ENCODE peak calls at places on chromosomes 11 and 22, in eight cellular contexts. V, F, K, X, G, S, D and T are unnamed samples.
A peak's percentile ranks its signal among the peaks of the same experiment; 100 is the strongest.

GRCh38 chr11:128745296-128746183 is 51.7 kb downstream of the FLI1 start:
- DNase-seq in V (no peak), F (no peak), K (peak; percentile 30), X (no peak), G (no peak), S (no peak), D (no peak), T (peak; percentile 15)

GRCh38 chr11:76392889-76393288 is 11.8 kb downstream of the GVQW3 start:
- DNase-seq in V (no peak), F (no peak), K (no peak), X (no peak), G (no peak), S (no peak), D (no peak), T (no peak)

GRCh38 chr22:49155809-49156580 is 671.7 kb downstream of the BRD1 start:
- DNase-seq in V (no peak), F (no peak), K (no peak), X (no peak), G (no peak), S (no peak), D (no peak), T (peak; percentile 26)

GRCh38 chr11:10703544-10703943 is 10.0 kb upstream of the IRAG1 start:
- DNase-seq in V (no peak), F (no peak), K (no peak), X (no peak), G (no peak), S (no peak), D (no peak), T (no peak)

GRCh38 chr11:114316980-114317675 is 20.9 kb downstream of the NNMT start:
- DNase-seq in V (no peak), F (no peak), K (no peak), X (no peak), G (no peak), S (no peak), D (no peak), T (no peak)

GRCh38 chr11:46352063-46352841 is 5.0 kb downstream of the DGKZ start:
- DNase-seq in V (peak; percentile 47), F (peak; percentile 80), K (peak; percentile 40), X (peak; percentile 88), G (no peak), S (peak; percentile 86), D (peak; percentile 30), T (no peak)

GRCh38 chr22:32354360-32355351 is 3.0 kb upstream of the RFPL3 start:
- DNase-seq in V (no peak), F (no peak), K (no peak), X (no peak), G (no peak), S (no peak), D (no peak), T (no peak)

GRCh38 chr11:3920148-3920852 is 64.8 kb downstream of the STIM1 start:
- DNase-seq in V (no peak), F (peak; percentile 83), K (peak; percentile 86), X (peak; percentile 88), G (no peak), S (no peak), D (peak; percentile 31), T (no peak)

GRCh38 chr22:17334054-17334453 is 35.2 kb upstream of the CECR2 start:
- DNase-seq in V (no peak), F (no peak), K (no peak), X (no peak), G (no peak), S (no peak), D (no peak), T (no peak)

GRCh38 chr22:23219317-23219716 is 39.0 kb downstream of the BCR start:
- DNase-seq in V (no peak), F (no peak), K (no peak), X (no peak), G (no peak), S (no peak), D (no peak), T (no peak)

GRCh38 chr11:62921573-62922188 is 518 bp upstream of the CHRM1 start:
- DNase-seq in V (no peak), F (no peak), K (peak; percentile 15), X (peak; percentile 15), G (no peak), S (no peak), D (peak; percentile 42), T (peak; percentile 56)

GRCh38 chr11:85774256-85775097 is 36.5 kb downstream of the SYTL2 start:
- DNase-seq in V (no peak), F (no peak), K (no peak), X (no peak), G (no peak), S (no peak), D (no peak), T (no peak)

GRCh38 chr11:33028537-33028914 is 10.8 kb upstream of the TCP11L1 start:
- DNase-seq in V (no peak), F (no peak), K (no peak), X (no peak), G (no peak), S (no peak), D (no peak), T (no peak)

GRCh38 chr11:117950999-117951961 is 22.1 kb upstream of the TMPRSS13 start:
- DNase-seq in V (no peak), F (no peak), K (no peak), X (peak; percentile 58), G (no peak), S (peak; percentile 36), D (no peak), T (no peak)

GRCh38 chr22:30486661-30487115 is 14.9 kb upstream of the SEC14L3 start:
- DNase-seq in V (no peak), F (no peak), K (no peak), X (no peak), G (no peak), S (no peak), D (peak; percentile 81), T (no peak)

GRCh38 chr22:21780259-21780658 is 44.7 kb upstream of the YPEL1 start:
- DNase-seq in V (no peak), F (no peak), K (no peak), X (no peak), G (no peak), S (no peak), D (no peak), T (no peak)

GRCh38 chr11:102683277-102683676 is 22.3 kb downstream of the MMP27 start:
- DNase-seq in V (no peak), F (no peak), K (no peak), X (no peak), G (no peak), S (no peak), D (no peak), T (no peak)

GRCh38 chr11:75163917-75164316 is 13.0 kb downstream of the SLCO2B1 start:
- DNase-seq in V (no peak), F (no peak), K (no peak), X (no peak), G (no peak), S (no peak), D (no peak), T (no peak)

GRCh38 chr22:28464179-28464578 is 215.5 kb downstream of the TTC28 start:
- DNase-seq in V (no peak), F (no peak), K (no peak), X (no peak), G (no peak), S (no peak), D (no peak), T (no peak)

GRCh38 chr22:41563051-41563711 is 2.4 kb downstream of the CSDC2 start:
- DNase-seq in V (no peak), F (no peak), K (peak; percentile 73), X (no peak), G (no peak), S (no peak), D (peak; percentile 26), T (no peak)

GRCh38 chr11:92765965-92766371 is 203.5 kb upstream of the MTNR1B start:
- DNase-seq in V (no peak), F (peak; percentile 1), K (no peak), X (peak; percentile 6), G (no peak), S (peak; percentile 50), D (no peak), T (no peak)

GRCh38 chr11:64865286-64866172 is 12.9 kb downstream of the EHD1 start:
- DNase-seq in V (no peak), F (peak; percentile 73), K (peak; percentile 60), X (peak; percentile 73), G (no peak), S (no peak), D (no peak), T (no peak)

GRCh38 chr22:22417495-22418162 is 90.9 kb downstream of the ZNF280B start:
- DNase-seq in V (no peak), F (no peak), K (no peak), X (no peak), G (no peak), S (no peak), D (no peak), T (no peak)

GRCh38 chr11:70305501-70305900 is 35.0 kb downstream of the PPFIA1 start:
- DNase-seq in V (no peak), F (no peak), K (no peak), X (no peak), G (no peak), S (no peak), D (no peak), T (no peak)